ENCODE peak calls at places on chromosomes 4 and X, in seven cellular contexts. G is GM13977; L is mucosa of descending colon; X is cardiac septum; S is heart left ventricle; F is cardiac fibroblast; Q is stimulated activated CD8-positive, alpha-beta memory T cell treated with anti-CD3 and anti-CD28 coated beads, Interleukin-2, amount 100 ng/mL, for 48 hours. D is an unnamed sample.

GRCh38 chrX:20596856-20597255 is 330.1 kb upstream of the RPS6KA3 start:
- DNase-seq in G (no peak), L (no peak), X (no peak), S (no peak), F (no peak), Q (no peak), D (no peak)

GRCh38 chrX:7889138-7889537 is 38.1 kb downstream of the PNPLA4 start:
- DNase-seq in G (no peak), L (no peak), X (no peak), S (no peak), F (no peak), Q (no peak), D (no peak)

GRCh38 chr4:39889226-39889625 is 88.5 kb downstream of the PDS5A start:
- DNase-seq in G (no peak), L (no peak), X (no peak), S (no peak), F (no peak), Q (no peak), D (no peak)

GRCh38 chrX:10048076-10048475 is 80.9 kb downstream of the CLDN34 start:
- DNase-seq in G (no peak), L (no peak), X (no peak), S (no peak), F (peak; percentile 41), Q (no peak), D (no peak)

GRCh38 chrX:53153581-53153980 is 59.6 kb downstream of the KANTR start:
- DNase-seq in G (no peak), L (no peak), X (no peak), S (no peak), F (no peak), Q (no peak), D (no peak)

GRCh38 chr4:76083386-76083785 is 8.9 kb downstream of the ART3 start:
- DNase-seq in G (no peak), L (no peak), X (no peak), S (no peak), F (no peak), Q (no peak), D (no peak)

GRCh38 chr4:71287305-71287704 is 51.5 kb upstream of the SLC4A4 start:
- DNase-seq in G (no peak), L (no peak), X (no peak), S (no peak), F (peak; percentile 11), Q (no peak), D (no peak)

GRCh38 chrX:133868687-133869086 is 116.7 kb downstream of the GPC3 start:
- DNase-seq in G (no peak), L (no peak), X (no peak), S (no peak), F (no peak), Q (no peak), D (no peak)

GRCh38 chr4:13706130-13706529 is 78.6 kb upstream of the BOD1L1 start:
- DNase-seq in G (no peak), L (no peak), X (no peak), S (peak; percentile 31), F (no peak), Q (no peak), D (no peak)

GRCh38 chr4:94621491-94622080 is 136.2 kb upstream of the BMPR1B start:
- DNase-seq in G (peak; percentile 48), L (no peak), X (no peak), S (no peak), F (peak; percentile 73), Q (no peak), D (no peak)

GRCh38 chrX:143757375-143757774 is 36.8 kb upstream of the SPANXN2 start:
- DNase-seq in G (no peak), L (no peak), X (no peak), S (no peak), F (no peak), Q (no peak), D (no peak)

GRCh38 chr4:180281726-180282125 is 1961.5 kb upstream of the TENM3 start:
- DNase-seq in G (no peak), L (no peak), X (no peak), S (no peak), F (no peak), Q (no peak), D (peak; percentile 47)

GRCh38 chrX:82370978-82371646 is 1137.0 kb upstream of the POU3F4 start:
- DNase-seq in G (no peak), L (no peak), X (no peak), S (no peak), F (no peak), Q (no peak), D (no peak)

GRCh38 chr4:115145393-115146160 is 32.2 kb upstream of the NDST4 start:
- DNase-seq in G (no peak), L (peak; percentile 50), X (no peak), S (no peak), F (no peak), Q (no peak), D (no peak)

GRCh38 chr4:16238304-16238703 is 12.0 kb upstream of the TAPT1 start:
- DNase-seq in G (no peak), L (no peak), X (no peak), S (no peak), F (no peak), Q (no peak), D (no peak)

GRCh38 chr4:8427761-8428287 is 12.7 kb downstream of the ACOX3 start:
- DNase-seq in G (peak; percentile 60), L (no peak), X (no peak), S (peak; percentile 53), F (peak; percentile 45), Q (no peak), D (peak; percentile 52)

GRCh38 chr4:6270691-6271121 is 1.1 kb downstream of the WFS1 start:
- DNase-seq in G (no peak), L (no peak), X (no peak), S (no peak), F (peak; percentile 15), Q (no peak), D (no peak)

GRCh38 chr4:73187325-73187724 is 71.3 kb downstream of the ANKRD17 start:
- DNase-seq in G (no peak), L (no peak), X (no peak), S (no peak), F (peak; percentile 61), Q (no peak), D (no peak)

GRCh38 chr4:145723336-145723735 is 43.4 kb downstream of the C4orf51 start:
- DNase-seq in G (no peak), L (no peak), X (no peak), S (no peak), F (no peak), Q (no peak), D (no peak)

GRCh38 chr4:121376097-121376496 is 4.7 kb downstream of the QRFPR start:
- DNase-seq in G (no peak), L (no peak), X (no peak), S (no peak), F (no peak), Q (no peak), D (no peak)

GRCh38 chr4:116118216-116118615 is 967.2 kb downstream of the TRAM1L1 start:
- DNase-seq in G (no peak), L (no peak), X (no peak), S (no peak), F (no peak), Q (no peak), D (no peak)

D was measured in D341Med.